ENCODE peak calls at places on chromosomes 1 and 21, in eight cellular contexts. N, Y, G, M, O, S, F and C are unnamed samples.

GRCh38 chr1:11731719-11732283 is 4.1 kb upstream of the AGTRAP start:
- DNase-seq in N (no peak), S (no peak), O (peak; percentile 62), F (peak; percentile 48), G (peak; percentile 80), M (peak; percentile 44), Y (no peak), C (no peak)

GRCh38 chr1:112436384-112437156 is 40.6 kb downstream of the CTTNBP2NL start:
- DNase-seq in F (no peak), O (no peak), S (no peak), M (no peak), G (no peak), Y (no peak), N (no peak), C (no peak)

GRCh38 chr1:154703207-154703606 is 95.2 kb upstream of the ADAR start:
- DNase-seq in G (no peak), N (no peak), M (no peak), F (no peak), S (no peak), Y (no peak), O (no peak), C (no peak)

GRCh38 chr1:172180886-172181285 is 239.6 kb upstream of the C1orf105 start:
- DNase-seq in Y (no peak), G (peak; percentile 59), N (no peak), S (no peak), F (peak; percentile 13), M (no peak), O (no peak), C (no peak)

GRCh38 chr1:50458507-50458906 is 35.3 kb upstream of the DMRTA2 start:
- DNase-seq in G (no peak), O (no peak), F (no peak), M (no peak), S (no peak), N (no peak), Y (no peak), C (no peak)

GRCh38 chr21:46605759-46606426 is 1.0 kb upstream of the S100B start:
- DNase-seq in G (peak; percentile 74), F (peak; percentile 22), N (no peak), M (no peak), Y (peak; percentile 8), O (no peak), S (no peak), C (no peak)

GRCh38 chr1:167107456-167107855 is 13.6 kb downstream of the STYXL2 start:
- DNase-seq in S (no peak), N (no peak), Y (no peak), F (no peak), M (no peak), O (no peak), G (no peak), C (no peak)

GRCh38 chr1:8281843-8282509 is 35.9 kb upstream of the SLC45A1 start:
- DNase-seq in S (no peak), M (no peak), N (no peak), O (no peak), G (peak; percentile 66), Y (no peak), F (no peak), C (no peak)

GRCh38 chr1:198072177-198072576 is 84.6 kb upstream of the NEK7 start:
- DNase-seq in N (no peak), S (no peak), O (no peak), Y (no peak), F (no peak), M (no peak), G (no peak), C (no peak)
- TF ChIP-seq CTCF in N (no peak), S (peak; percentile 41), O (peak; percentile 51), Y (peak; percentile 39), F (no peak), M (peak; percentile 13), G (peak; percentile 19), C (peak; percentile 32)

GRCh38 chr21:43333301-43334062 is 93.4 kb downstream of the SIK1 start:
- DNase-seq in M (no peak), Y (no peak), G (peak; percentile 84), N (peak; percentile 66), O (peak; percentile 49), F (peak; percentile 71), S (no peak), C (no peak)
- TF ChIP-seq CTCF in M (no peak), Y (no peak), G (no peak), N (no peak), O (no peak), F (no peak), S (no peak), C (no peak)

GRCh38 chr1:35642472-35642955 is 1.2 kb upstream of the PSMB2 start:
- DNase-seq in S (no peak), M (no peak), O (peak; percentile 34), F (no peak), G (no peak), N (no peak), Y (peak; percentile 25), C (no peak)

GRCh38 chr1:35644204-35644603 is 2.9 kb upstream of the PSMB2 start:
- DNase-seq in O (no peak), N (no peak), Y (no peak), S (no peak), F (no peak), M (no peak), G (no peak), C (no peak)

GRCh38 chr1:35641233-35641866 is at the start of gene PSMB2:
- DNase-seq in Y (peak; percentile 97), O (peak; percentile 97), M (peak; percentile 96), S (peak; percentile 92), G (peak; percentile 98), F (peak; percentile 98), N (peak; percentile 96), C (peak; percentile 80)

GRCh38 chr1:35650416-35650815 is 9.1 kb upstream of the PSMB2 start:
- DNase-seq in S (no peak), O (no peak), Y (no peak), M (no peak), F (no peak), G (no peak), N (no peak), C (no peak)

GRCh38 chr1:35646043-35646442 is 4.7 kb upstream of the PSMB2 start:
- DNase-seq in Y (no peak), N (no peak), S (no peak), G (no peak), F (no peak), O (no peak), M (no peak), C (no peak)
- TF ChIP-seq CTCF in Y (peak; percentile 30), N (no peak), S (peak; percentile 16), G (no peak), F (peak; percentile 8), O (peak; percentile 48), M (no peak), C (no peak)

GRCh38 chr1:55646181-55646580 is 431.0 kb upstream of the USP24 start:
- DNase-seq in M (no peak), G (no peak), Y (no peak), O (no peak), N (no peak), F (no peak), S (no peak), C (no peak)
- TF ChIP-seq CTCF in M (no peak), G (no peak), Y (no peak), O (no peak), N (no peak), F (no peak), S (no peak), C (no peak)

DNA sequence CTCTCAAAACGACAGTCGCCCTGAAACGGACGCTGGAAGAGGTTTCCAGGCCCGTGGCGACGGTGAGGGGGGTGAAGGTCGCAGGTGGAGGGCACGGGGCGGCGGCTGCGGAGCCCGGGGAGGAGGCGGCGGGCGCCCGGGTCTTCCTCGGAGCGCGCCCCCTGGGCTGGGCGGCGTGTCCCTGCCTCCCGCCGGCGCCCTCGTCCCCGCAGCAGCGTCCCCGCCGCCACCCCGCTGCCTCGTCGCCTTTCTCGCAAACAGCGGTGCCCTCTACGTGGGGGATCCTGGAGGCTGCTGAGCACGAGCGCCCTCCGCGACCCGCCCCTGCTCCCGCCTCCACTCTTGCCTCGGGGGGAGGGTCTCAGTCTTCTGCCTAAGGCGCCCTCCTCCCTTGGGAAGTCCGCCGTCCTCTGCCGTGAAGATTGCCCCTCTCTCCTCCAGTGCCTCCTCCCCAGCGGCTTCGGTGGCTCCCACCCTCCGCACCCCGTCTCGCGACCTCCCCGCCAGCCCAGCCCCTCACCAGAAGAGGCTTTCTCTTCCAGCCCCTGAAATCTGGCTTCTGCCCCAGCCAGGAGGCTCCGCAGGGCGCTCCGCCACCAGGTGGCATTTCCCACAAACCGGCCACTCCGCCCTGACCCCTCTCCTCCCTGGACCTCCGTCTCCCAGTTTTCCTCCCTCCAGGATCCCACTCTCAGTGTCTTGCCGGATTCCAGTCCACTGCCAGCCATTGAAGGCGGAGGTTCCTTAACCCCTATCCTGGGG is 227.4 kb downstream of the SDCCAG8 start:
- DNase-seq in G (no peak), N (no peak), F (no peak), M (peak; percentile 61), S (no peak), O (peak; percentile 72), Y (no peak), C (no peak)
- TF ChIP-seq CTCF in G (no peak), N (no peak), F (peak; percentile 22), M (peak; percentile 63), S (peak; percentile 4), O (peak; percentile 53), Y (no peak), C (no peak)

DNA sequence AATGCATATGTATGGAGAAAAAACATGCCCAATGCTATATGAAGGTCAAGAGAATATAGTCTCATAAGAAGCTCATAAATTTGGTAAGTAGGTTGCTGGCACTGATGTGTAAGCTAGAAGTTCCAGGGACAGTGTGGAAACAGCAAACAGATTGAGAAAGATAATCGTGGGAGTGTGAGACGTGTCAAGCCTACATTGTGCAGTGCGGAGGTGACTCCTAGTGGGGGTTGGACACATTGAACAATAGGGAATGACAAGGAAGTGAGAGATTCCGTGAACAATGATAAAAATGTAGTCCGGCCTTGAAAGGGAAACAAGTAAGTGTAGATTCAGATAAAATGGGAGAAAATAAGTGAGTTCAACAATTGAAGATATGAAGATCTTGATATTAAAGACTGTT is 788.4 kb upstream of the PRMT6 start:
- DNase-seq in O (no peak), G (no peak), F (no peak), M (peak; percentile 45), N (no peak), S (peak; percentile 90), Y (no peak), C (no peak)
- TF ChIP-seq CTCF in O (peak; percentile 32), G (no peak), F (no peak), M (peak; percentile 59), N (no peak), S (peak; percentile 91), Y (peak; percentile 35), C (peak; percentile 43)

DNA sequence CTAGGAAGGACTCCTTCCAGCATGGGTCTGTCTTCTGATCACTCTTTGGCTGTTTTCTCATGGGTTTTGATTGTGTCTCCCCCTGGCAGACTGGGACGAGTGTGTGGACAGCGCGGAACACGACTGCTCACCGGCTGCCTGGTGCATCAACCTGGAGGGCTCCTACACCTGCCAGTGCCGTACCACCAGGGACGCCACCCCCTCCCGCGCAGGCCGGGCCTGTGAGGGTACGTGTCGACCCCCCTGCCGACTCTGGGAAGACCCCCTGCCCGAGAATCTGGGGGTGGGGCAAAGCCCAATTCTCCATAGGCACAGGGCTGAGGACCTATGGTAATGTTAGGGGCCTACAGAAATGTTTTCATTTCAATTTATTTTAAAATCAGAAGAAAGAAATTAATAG is 38.4 kb downstream of the UMODL1 start:
- DNase-seq in F (no peak), O (no peak), N (no peak), Y (no peak), G (no peak), M (no peak), S (no peak), C (no peak)
- TF ChIP-seq CTCF in F (no peak), O (no peak), N (no peak), Y (no peak), G (no peak), M (no peak), S (no peak), C (no peak)